ENCODE peak calls at places on chromosomes 2 and 18, in five cellular contexts. One of them, this sample, is unnamed.

GRCh38 chr2:214695789-214696188 is 113.7 kb downstream of the BARD1 start:
- DNase-seq in neural progenitor cell: no peak
- DNase-seq in activated CD4-positive, alpha-beta T cell treated with anti-CD3 and anti-CD28 coated beads, Interleukin-2, amount 50 U/mL, for 1 hour: no peak
- DNase-seq in H4: no peak
- DNase-seq in NCI-H2081: no peak
- DNase-seq in this sample: no peak

GRCh38 chr18:51957001-51957400 is 383.0 kb upstream of the DCC start:
- DNase-seq in neural progenitor cell: no peak
- DNase-seq in H4: no peak
- DNase-seq in NCI-H2081: no peak
- DNase-seq in activated CD4-positive, alpha-beta T cell treated with anti-CD3 and anti-CD28 coated beads, Interleukin-2, amount 50 U/mL, for 1 hour: no peak
- DNase-seq in this sample: no peak

GRCh38 chr2:125371867-125372266 is 1284.1 kb upstream of the GYPC start:
- DNase-seq in neural progenitor cell: no peak
- DNase-seq in NCI-H2081: no peak
- DNase-seq in activated CD4-positive, alpha-beta T cell treated with anti-CD3 and anti-CD28 coated beads, Interleukin-2, amount 50 U/mL, for 1 hour: no peak
- DNase-seq in H4: no peak
- DNase-seq in this sample: no peak

GRCh38 chr2:123453772-123454171 is 571.3 kb upstream of the CNTNAP5 start:
- DNase-seq in H4: no peak
- DNase-seq in NCI-H2081: no peak
- DNase-seq in neural progenitor cell: no peak
- DNase-seq in activated CD4-positive, alpha-beta T cell treated with anti-CD3 and anti-CD28 coated beads, Interleukin-2, amount 50 U/mL, for 1 hour: no peak
- DNase-seq in this sample: no peak

GRCh38 chr18:61333271-61333745 is at the start of gene CDH20:
- DNase-seq in H4: no peak
- DNase-seq in neural progenitor cell: peak
- DNase-seq in activated CD4-positive, alpha-beta T cell treated with anti-CD3 and anti-CD28 coated beads, Interleukin-2, amount 50 U/mL, for 1 hour: no peak
- DNase-seq in NCI-H2081: no peak
- DNase-seq in this sample: no peak

GRCh38 chr18:10088734-10089133 is 174.9 kb downstream of the VAPA start:
- DNase-seq in H4: no peak
- DNase-seq in neural progenitor cell: no peak
- DNase-seq in activated CD4-positive, alpha-beta T cell treated with anti-CD3 and anti-CD28 coated beads, Interleukin-2, amount 50 U/mL, for 1 hour: no peak
- DNase-seq in NCI-H2081: no peak
- DNase-seq in this sample: no peak

GRCh38 chr2:11669454-11670291 is at the start of gene NTSR2:
- DNase-seq in neural progenitor cell: peak
- DNase-seq in activated CD4-positive, alpha-beta T cell treated with anti-CD3 and anti-CD28 coated beads, Interleukin-2, amount 50 U/mL, for 1 hour: no peak
- DNase-seq in H4: no peak
- DNase-seq in NCI-H2081: no peak
- DNase-seq in this sample: peak

GRCh38 chr2:144453039-144453336 is 66.9 kb downstream of the ZEB2 start:
- DNase-seq in H4: peak
- DNase-seq in neural progenitor cell: no peak
- DNase-seq in activated CD4-positive, alpha-beta T cell treated with anti-CD3 and anti-CD28 coated beads, Interleukin-2, amount 50 U/mL, for 1 hour: no peak
- DNase-seq in NCI-H2081: no peak
- DNase-seq in this sample: no peak

GRCh38 chr2:197889041-197889440 is 84.6 kb downstream of the PLCL1 start:
- DNase-seq in NCI-H2081: no peak
- DNase-seq in neural progenitor cell: peak
- DNase-seq in H4: no peak
- DNase-seq in activated CD4-positive, alpha-beta T cell treated with anti-CD3 and anti-CD28 coated beads, Interleukin-2, amount 50 U/mL, for 1 hour: no peak
- DNase-seq in this sample: peak

GRCh38 chr2:13227543-13227942 is 510.8 kb downstream of the TRIB2 start:
- DNase-seq in H4: no peak
- DNase-seq in activated CD4-positive, alpha-beta T cell treated with anti-CD3 and anti-CD28 coated beads, Interleukin-2, amount 50 U/mL, for 1 hour: no peak
- DNase-seq in NCI-H2081: peak
- DNase-seq in neural progenitor cell: no peak
- DNase-seq in this sample: no peak

GRCh38 chr2:125526093-125526492 is 1129.9 kb upstream of the GYPC start:
- DNase-seq in activated CD4-positive, alpha-beta T cell treated with anti-CD3 and anti-CD28 coated beads, Interleukin-2, amount 50 U/mL, for 1 hour: no peak
- DNase-seq in NCI-H2081: no peak
- DNase-seq in H4: no peak
- DNase-seq in neural progenitor cell: no peak
- DNase-seq in this sample: no peak

This sample was measured in COLO829.